ENCODE peak calls at places on chromosomes 5 and 9, in five cellular contexts. J is stomach, Q is IMR-90, A is A549, O is body of pancreas. R is an unnamed sample.

GRCh38 chr9:100370064-100370723 is 17.5 kb upstream of the TEX10 start:
- DNase-seq in J (no peak), Q (no peak), A (no peak), O (no peak), R (no peak)

GRCh38 chr5:89213584-89213983 is 330.6 kb upstream of the MEF2C start:
- DNase-seq in J (no peak), Q (peak; percentile 60), A (no peak), O (peak; percentile 14), R (peak; percentile 82)

GRCh38 chr5:108753331-108753730 is 5.6 kb downstream of the FER start:
- DNase-seq in J (no peak), Q (no peak), A (no peak), O (no peak), R (no peak)

GRCh38 chr5:132294728-132295504 is 722 bp downstream of the SLC22A4 start:
- DNase-seq in J (peak; percentile 55), Q (peak; percentile 79), A (peak; percentile 79), O (peak; percentile 74), R (peak; percentile 45)

GRCh38 chr5:107253246-107253645 is 417.5 kb downstream of the EFNA5 start:
- DNase-seq in J (no peak), Q (no peak), A (no peak), O (no peak), R (peak; percentile 37)

GRCh38 chr5:370959-371810 is 49.7 kb downstream of the AHRR start:
- DNase-seq in J (peak; percentile 22), Q (no peak), A (no peak), O (peak; percentile 1), R (no peak)

GRCh38 chr9:113502427-113503008 is 39.0 kb downstream of the RGS3 start:
- DNase-seq in J (no peak), Q (no peak), A (no peak), O (no peak), R (no peak)

GRCh38 chr5:39202594-39203290 is 16.6 kb downstream of the FYB1 start:
- DNase-seq in J (no peak), Q (no peak), A (no peak), O (peak; percentile 28), R (no peak)

GRCh38 chr9:37293664-37294524 is 128.6 kb upstream of the GRHPR start:
- DNase-seq in J (no peak), Q (peak; percentile 32), A (no peak), O (no peak), R (no peak)

GRCh38 chr9:136835932-136836901 is 6.1 kb upstream of the AJM1 start:
- DNase-seq in J (no peak), Q (no peak), A (no peak), O (peak; percentile 1), R (no peak)

GRCh38 chr9:38318755-38319495 is 73.6 kb upstream of the ALDH1B1 start:
- DNase-seq in J (no peak), Q (peak; percentile 72), A (peak; percentile 10), O (peak; percentile 63), R (peak; percentile 48)

GRCh38 chr5:168176251-168176650 is 115.2 kb upstream of the WWC1 start:
- DNase-seq in J (no peak), Q (no peak), A (no peak), O (no peak), R (no peak)

GRCh38 chr5:72379936-72380335 is 59.8 kb downstream of the PTCD2 start:
- DNase-seq in J (no peak), Q (peak; percentile 52), A (no peak), O (no peak), R (no peak)

GRCh38 chr5:93191016-93191415 is 390.0 kb downstream of the NR2F1-AS1 start:
- DNase-seq in J (no peak), Q (no peak), A (no peak), O (no peak), R (no peak)

GRCh38 chr9:79116064-79116463 is 455.7 kb upstream of the TLE4 start:
- DNase-seq in J (no peak), Q (no peak), A (no peak), O (no peak), R (no peak)

GRCh38 chr9:115614931-115615401 is 497.0 kb upstream of the TNC start:
- DNase-seq in J (no peak), Q (peak; percentile 45), A (peak; percentile 18), O (no peak), R (no peak)

GRCh38 chr5:79727722-79728355 is 38.2 kb downstream of the CMYA5 start:
- DNase-seq in J (no peak), Q (no peak), A (no peak), O (no peak), R (no peak)

GRCh38 chr5:41728281-41728680 is 141.9 kb downstream of the OXCT1 start:
- DNase-seq in J (no peak), Q (no peak), A (no peak), O (no peak), R (no peak)

GRCh38 chr5:139395844-139396640 is 1.1 kb upstream of the PROB1 start:
- DNase-seq in J (no peak), Q (no peak), A (no peak), O (no peak), R (no peak)

GRCh38 chr9:73180373-73180772 is 28.7 kb downstream of the ANXA1 start:
- DNase-seq in J (no peak), Q (peak; percentile 71), A (no peak), O (no peak), R (no peak)

GRCh38 chr9:95822583-95823431 is 52.7 kb upstream of the ERCC6L2 start:
- DNase-seq in J (no peak), Q (peak; percentile 98), A (peak; percentile 41), O (no peak), R (no peak)

GRCh38 chr5:151406322-151406947 is 41.0 kb upstream of the SLC36A1 start:
- DNase-seq in J (no peak), Q (peak; percentile 4), A (peak; percentile 48), O (no peak), R (no peak)

GRCh38 chr5:113678924-113679575 is 165.6 kb downstream of the YTHDC2 start:
- DNase-seq in J (no peak), Q (peak; percentile 36), A (peak; percentile 43), O (peak; percentile 7), R (peak; percentile 32)

GRCh38 chr9:129584136-129584535 is 36.8 kb downstream of the C9orf50 start:
- DNase-seq in J (peak; percentile 77), Q (peak; percentile 85), A (peak; percentile 86), O (peak; percentile 84), R (peak; percentile 65)

GRCh38 chr5:33091571-33092363 is 349.0 kb upstream of the TARS1 start:
- DNase-seq in J (no peak), Q (peak; percentile 74), A (no peak), O (no peak), R (no peak)

GRCh38 chr5:84091400-84091799 is 293.3 kb downstream of the EDIL3 start:
- DNase-seq in J (no peak), Q (no peak), A (peak; percentile 13), O (no peak), R (no peak)

GRCh38 chr9:131727184-131727785 is 12.6 kb downstream of the RAPGEF1 start:
- DNase-seq in J (no peak), Q (peak; percentile 24), A (no peak), O (peak; percentile 58), R (no peak)

GRCh38 chr5:80346055-80346454 is 26.3 kb downstream of the SPZ1 start:
- DNase-seq in J (no peak), Q (no peak), A (peak; percentile 46), O (peak; percentile 13), R (peak; percentile 43)

GRCh38 chr5:51961154-51961562 is 577.9 kb downstream of the ISL1 start:
- DNase-seq in J (no peak), Q (no peak), A (no peak), O (peak; percentile 2), R (no peak)
- TF ChIP-seq CTCF in J (no peak), Q (no peak), A (no peak), O (no peak), R (no peak)

GRCh38 chr9:119803679-119804078 is 434.4 kb upstream of the BRINP1 start:
- DNase-seq in J (no peak), Q (no peak), A (no peak), O (no peak), R (no peak)

GRCh38 chr9:119801311-119801710 is 432.1 kb upstream of the BRINP1 start:
- DNase-seq in J (no peak), Q (no peak), A (no peak), O (no peak), R (no peak)

GRCh38 chr9:119802115-119802514 is 432.9 kb upstream of the BRINP1 start:
- DNase-seq in J (no peak), Q (no peak), A (no peak), O (no peak), R (no peak)

GRCh38 chr9:119802621-119803020 is 433.4 kb upstream of the BRINP1 start:
- DNase-seq in J (no peak), Q (no peak), A (no peak), O (peak; percentile 8), R (peak; percentile 20)
- TF ChIP-seq POLR2A in J (no peak), Q (no peak), A (no peak), O (no peak), R (no peak)

GRCh38 chr9:133958756-133959155 is 33.4 kb downstream of the VAV2 start:
- DNase-seq in J (no peak), Q (no peak), A (no peak), O (no peak), R (no peak)

GRCh38 chr9:133955821-133956411 is 36.2 kb downstream of the VAV2 start:
- DNase-seq in J (no peak), Q (peak; percentile 47), A (no peak), O (peak; percentile 33), R (peak; percentile 41)

GRCh38 chr9:133959171-133959570 is 33.0 kb downstream of the VAV2 start:
- DNase-seq in J (no peak), Q (no peak), A (no peak), O (no peak), R (no peak)

GRCh38 chr9:133956520-133957076 is 35.5 kb downstream of the VAV2 start:
- DNase-seq in J (no peak), Q (peak; percentile 37), A (no peak), O (peak; percentile 83), R (peak; percentile 63)

DNA sequence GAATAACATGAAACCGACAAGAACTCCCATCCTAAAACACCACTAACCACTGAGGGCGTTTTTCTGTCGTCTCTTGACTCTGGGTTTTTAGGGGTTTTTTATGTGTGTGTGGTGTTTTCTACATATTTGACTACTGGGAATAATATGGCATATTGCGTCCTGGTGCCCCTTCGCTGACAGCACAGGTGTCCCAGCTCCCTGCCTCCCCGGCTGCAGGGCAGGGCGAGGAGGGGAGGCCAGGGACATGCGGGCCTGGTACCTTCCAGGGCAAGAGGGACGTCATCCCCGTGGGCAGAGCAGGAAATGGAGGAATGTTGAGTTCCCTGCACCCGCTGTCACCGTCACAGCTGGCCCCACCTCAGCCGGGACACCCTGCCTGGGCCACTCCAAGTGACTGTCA is 34.8 kb downstream of the VAV2 start:
- DNase-seq in J (no peak), Q (no peak), A (no peak), O (peak; percentile 30), R (no peak)
- H3K27ac ChIP-seq in J (peak overlapping the region; percentile 36), Q (no peak overlapping the region), A (no peak overlapping the region), O (peak overlapping the region; percentile 79), R (peak overlapping the region; percentile 36)

GRCh38 chr9:91421022-91421765 is 2.4 kb downstream of the NFIL3 start:
- DNase-seq in J (no peak), Q (peak; percentile 62), A (no peak), O (peak; percentile 33), R (peak; percentile 28)

GRCh38 chr9:91423785-91424402 is at the start of gene NFIL3:
- DNase-seq in J (peak; percentile 87), Q (peak; percentile 78), A (peak; percentile 69), O (peak; percentile 87), R (peak; percentile 84)

GRCh38 chr9:91421987-91422765 is 1.5 kb downstream of the NFIL3 start:
- DNase-seq in J (no peak), Q (peak; percentile 41), A (no peak), O (peak; percentile 51), R (peak; percentile 36)

GRCh38 chr9:91424403-91425176 is 958 bp upstream of the NFIL3 start:
- DNase-seq in J (peak; percentile 80), Q (peak; percentile 89), A (peak; percentile 62), O (peak; percentile 88), R (peak; percentile 80)

GRCh38 chr9:91422832-91423711 is 560 bp downstream of the NFIL3 start:
- DNase-seq in J (peak; percentile 63), Q (peak; percentile 85), A (peak; percentile 71), O (peak; percentile 80), R (peak; percentile 69)
- TF ChIP-seq CTCF in J (no peak), Q (peak; percentile 21), A (peak; percentile 18), O (peak; percentile 26), R (peak; percentile 40)

R was measured in thyroid gland.